ENCODE peak calls at places on chromosomes 16 and 17, in nine cellular contexts. L is hepatocyte; C is psoas muscle; R is CD4-positive, CD25-positive, alpha-beta regulatory T cell; Q is osteoblast; W is ovary; B is sigmoid colon; I is tibial artery; M is DND-41. K is an unnamed sample. For H3K4me1, the result is how much of the 10 kb centered on the place peaks cover.

GRCh38 chr17:27915715-27916114 is 22.6 kb upstream of the LYRM9 start:
- DNase-seq in R (no peak), Q (no peak), W (no peak), B (no peak), C (no peak), M (no peak), L (no peak), I (no peak), K (no peak)

GRCh38 chr17:54754560-54754959 is 146.1 kb upstream of the TOM1L1 start:
- DNase-seq in W (no peak), R (no peak), I (peak), M (peak), B (no peak), L (no peak), Q (peak), C (no peak), K (no peak)

GRCh38 chr16:54679531-54679930 is 251.1 kb upstream of the IRX5 start:
- DNase-seq in I (no peak), M (no peak), L (no peak), R (no peak), W (no peak), Q (no peak), C (no peak), B (no peak), K (no peak)

GRCh38 chr16:57235128-57236092 is 9.6 kb upstream of the ARL2BP start:
- DNase-seq in B (no peak), C (no peak), W (no peak), R (no peak), Q (peak), M (no peak), I (no peak), L (peak), K (no peak)

GRCh38 chr16:75486014-75486404 is 9.2 kb downstream of the CHST6 start:
- DNase-seq in Q (no peak), R (no peak), C (no peak), B (no peak), W (no peak), I (no peak), L (no peak), M (peak), K (no peak)

GRCh38 chr17:7419833-7420610 is at the start of gene SPEM1:
- DNase-seq in B (no peak), I (no peak), M (no peak), Q (no peak), L (no peak), R (no peak), C (no peak), W (no peak), K (no peak)

GRCh38 chr16:51110618-51111234 is 40.3 kb downstream of the SALL1 start:
- DNase-seq in R (no peak), Q (no peak), M (no peak), L (peak), I (no peak), B (no peak), C (no peak), W (no peak), K (no peak)

GRCh38 chr17:12549499-12549901 is 116.2 kb upstream of the MYOCD start:
- DNase-seq in R (no peak), B (no peak), Q (peak), I (no peak), W (no peak), M (no peak), C (no peak), L (no peak), K (no peak)

GRCh38 chr16:16033208-16033717 is 83.8 kb downstream of the ABCC1 start:
- DNase-seq in B (no peak), R (peak), Q (peak), M (peak), I (no peak), C (no peak), W (no peak), L (no peak), K (no peak)

GRCh38 chr17:41542357-41542756 is 14.2 kb upstream of the KRT19 start:
- DNase-seq in M (no peak), B (no peak), R (no peak), I (no peak), W (no peak), C (no peak), L (no peak), Q (no peak), K (no peak)

GRCh38 chr17:64938290-64938689 is 19.0 kb upstream of the LRRC37A3 start:
- DNase-seq in M (no peak), C (no peak), B (no peak), L (no peak), Q (no peak), W (no peak), R (no peak), I (no peak), K (no peak)

GRCh38 chr16:12171206-12171605 is 194.7 kb downstream of the SNX29 start:
- DNase-seq in B (no peak), C (no peak), I (no peak), M (no peak), L (no peak), Q (peak), W (no peak), R (no peak), K (no peak)

GRCh38 chr16:87414251-87414680 is 22.1 kb downstream of the MAP1LC3B start:
- DNase-seq in Q (no peak), I (peak), M (no peak), C (no peak), R (no peak), B (peak), W (peak), L (no peak), K (no peak)

DNA sequence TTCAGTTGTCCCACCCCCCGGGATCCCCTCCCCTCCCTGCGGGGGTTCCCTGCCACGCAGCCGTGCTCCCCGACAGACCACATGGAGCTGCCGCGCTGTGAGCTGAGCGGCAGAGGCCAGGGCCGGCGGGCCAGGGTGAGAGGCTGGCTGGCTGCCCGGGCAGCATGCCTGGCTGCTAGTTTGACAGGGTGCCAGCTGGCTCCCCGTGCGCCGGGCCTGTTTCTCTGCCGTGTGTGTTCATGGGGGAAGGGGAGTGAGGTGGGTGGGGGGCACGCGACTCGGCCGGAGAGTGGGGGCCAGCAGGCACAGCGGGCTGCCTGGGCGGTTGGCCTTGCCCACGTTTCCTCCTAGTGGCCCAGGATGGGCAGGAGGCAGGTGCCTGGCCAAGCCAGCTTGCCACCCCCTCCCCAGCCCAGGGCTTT is 34.1 kb downstream of the BAHCC1 start:
- DNase-seq in W (peak), Q (peak), L (peak), I (peak), C (peak), B (peak), R (no peak), M (peak), K (no peak)
- H3K4me3 ChIP-seq in W (peak), Q (no peak), L (no peak), I (peak), C (peak), B (no peak), R (no peak), M (peak), K (no peak)

GRCh38 chr16:30922960-30923535 is 324 bp upstream of the FBXL19 start:
- DNase-seq in B (peak), I (peak), M (peak), W (peak), L (peak), C (peak), Q (peak), R (peak), K (peak)
- H3K4me1 ChIP-seq in B (under half), I (under half), M (under half), W (under half), L (under half), C (under half), Q (under half), R (under half), K (under half)

DNA sequence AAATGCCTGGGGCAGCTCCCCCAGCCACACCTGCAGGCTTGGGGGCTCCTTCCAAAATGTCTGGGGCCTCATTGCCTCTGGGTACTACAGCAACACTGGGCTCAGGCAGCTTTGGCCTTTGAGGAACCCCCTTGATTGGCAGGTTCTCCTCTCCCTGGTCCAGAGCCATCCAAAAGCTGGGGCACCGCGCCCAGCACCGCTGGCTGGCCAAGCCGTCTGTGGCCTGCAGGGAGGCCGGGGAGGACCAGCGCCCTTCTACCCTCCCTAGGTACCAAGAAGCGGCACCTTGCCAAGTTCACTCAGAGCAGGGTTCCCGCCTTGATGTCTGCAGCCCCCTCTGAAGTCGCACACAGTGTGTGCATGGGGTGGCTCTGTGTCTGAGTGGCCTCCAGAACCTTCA is 30.1 kb downstream of the TIMM22 start:
- DNase-seq in L (no peak), B (no peak), M (no peak), W (no peak), I (no peak), R (no peak), Q (no peak), C (no peak), K (no peak)
- H3K4me3 ChIP-seq in L (no peak), B (no peak), M (no peak), W (no peak), I (no peak), R (no peak), Q (no peak), C (no peak), K (no peak)

GRCh38 chr16:2042666-2043295 is 4.9 kb downstream of the NTHL1 start:
- DNase-seq in M (no peak), Q (no peak), L (no peak), I (no peak), R (no peak), C (no peak), W (no peak), B (no peak), K (no peak)
- H3K4me1 ChIP-seq in M (under half), Q (under half), L (under half), I (half or more), R (under half), C (under half), W (under half), B (under half), K (under half)

GRCh38 chr17:68399638-68400403 is 57.5 kb downstream of the WIPI1 start:
- DNase-seq in Q (no peak), B (peak), M (peak), I (no peak), C (no peak), L (peak), R (no peak), W (peak), K (no peak)
- H3K4me3 ChIP-seq in Q (peak), B (no peak), M (no peak), I (no peak), C (no peak), L (no peak), R (no peak), W (no peak), K (no peak)

GRCh38 chr17:68439656-68440290 is 17.5 kb downstream of the WIPI1 start:
- DNase-seq in M (no peak), I (no peak), C (no peak), Q (no peak), R (no peak), B (no peak), L (no peak), W (no peak), K (no peak)
- H3K4me1 ChIP-seq in M (under half), I (under half), C (half or more), Q (under half), R (under half), B (under half), L (under half), W (under half), K (under half)

DNA sequence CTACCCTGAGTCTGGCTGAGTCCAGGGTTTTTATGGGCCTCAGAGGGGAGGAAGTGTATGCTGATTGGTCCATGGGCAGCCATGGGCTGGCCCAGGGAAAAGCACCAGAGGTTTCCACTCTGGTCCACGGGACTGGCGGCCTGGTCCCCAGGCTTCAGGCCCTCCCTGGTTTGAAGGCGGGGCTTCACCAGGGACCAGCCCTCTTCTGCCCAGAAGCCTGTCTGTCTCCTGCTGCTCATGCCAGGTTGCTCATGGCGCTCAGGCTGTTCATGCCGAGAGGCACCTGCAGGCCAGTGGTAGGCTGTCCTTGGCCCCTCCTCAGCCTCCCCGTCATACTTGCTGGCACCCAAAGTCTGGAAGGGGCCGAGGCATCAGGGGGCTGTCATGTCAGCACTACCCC is 45.0 kb upstream of the CLEC19A start:
- DNase-seq in Q (no peak), L (no peak), I (no peak), M (no peak), W (no peak), B (no peak), C (no peak), R (no peak), K (no peak)
- H3K4me3 ChIP-seq in Q (no peak), L (no peak), I (no peak), M (no peak), W (no peak), B (no peak), C (no peak), R (no peak), K (no peak)